ENCODE peak calls at places on chromosome 2, in seven cellular contexts. E is spleen, L is SHP77 treated with DMSO at 0.1 percent for 48 hours, H is AG08396, I is renal cortical epithelial cell, N is skeletal muscle cell, Q is SW 1271. P is an unnamed sample.
A peak's percentile ranks its signal among the peaks of the same experiment; 100 is the strongest.

GRCh38 chr2:11100976-11101375 is 54.3 kb upstream of the SLC66A3 start:
- DNase-seq in E (no peak), L (no peak), H (no peak), I (no peak), N (no peak), Q (no peak), P (no peak)

GRCh38 chr2:30385327-30385726 is 61.7 kb upstream of the LCLAT1 start:
- DNase-seq in E (no peak), L (no peak), H (peak; percentile 60), I (peak; percentile 50), N (no peak), Q (no peak), P (no peak)

GRCh38 chr2:110903548-110903947 is 171.2 kb downstream of the ACOXL start:
- DNase-seq in E (no peak), L (peak; percentile 34), H (no peak), I (no peak), N (no peak), Q (no peak), P (no peak)

GRCh38 chr2:101420623-101421022 is 33.3 kb upstream of the CREG2 start:
- DNase-seq in E (no peak), L (no peak), H (no peak), I (no peak), N (no peak), Q (no peak), P (no peak)

GRCh38 chr2:168694876-168695275 is 107.6 kb upstream of the NOSTRIN start:
- DNase-seq in E (no peak), L (no peak), H (no peak), I (no peak), N (no peak), Q (no peak), P (no peak)

GRCh38 chr2:120894936-120895335 is 159.3 kb downstream of the GLI2 start:
- DNase-seq in E (no peak), L (no peak), H (no peak), I (no peak), N (no peak), Q (no peak), P (no peak)

GRCh38 chr2:158395166-158395565 is 61.4 kb downstream of the CCDC148 start:
- DNase-seq in E (no peak), L (no peak), H (peak; percentile 29), I (peak; percentile 71), N (no peak), Q (no peak), P (no peak)

GRCh38 chr2:141142025-141142424 is 988.8 kb downstream of the LRP1B start:
- DNase-seq in E (no peak), L (no peak), H (no peak), I (no peak), N (no peak), Q (no peak), P (no peak)

GRCh38 chr2:89849731-89850130 is 1158.3 kb downstream of the RPIA start:
- DNase-seq in E (no peak), L (no peak), H (no peak), I (no peak), N (no peak), Q (no peak), P (no peak)

GRCh38 chr2:68316091-68316490 is 3.7 kb downstream of the CNRIP1 start:
- DNase-seq in E (no peak), L (no peak), H (no peak), I (no peak), N (no peak), Q (no peak), P (no peak)

GRCh38 chr2:111990856-111991255 is 64.2 kb upstream of the TMEM87B start:
- DNase-seq in E (no peak), L (no peak), H (no peak), I (peak; percentile 11), N (no peak), Q (no peak), P (no peak)

GRCh38 chr2:239193925-239194687 is 206.7 kb downstream of the HDAC4 start:
- DNase-seq in E (no peak), L (no peak), H (no peak), I (no peak), N (no peak), Q (no peak), P (no peak)

GRCh38 chr2:31999438-31999837 is 11.4 kb downstream of the MEMO1 start:
- DNase-seq in E (no peak), L (no peak), H (no peak), I (no peak), N (no peak), Q (no peak), P (no peak)

GRCh38 chr2:643334-643733 is 33.9 kb downstream of the TMEM18 start:
- DNase-seq in E (no peak), L (no peak), H (no peak), I (no peak), N (no peak), Q (no peak), P (no peak)

GRCh38 chr2:110948027-110948687 is 172.6 kb upstream of the BCL2L11 start:
- DNase-seq in E (no peak), L (no peak), H (no peak), I (peak; percentile 59), N (no peak), Q (no peak), P (no peak)

GRCh38 chr2:84302513-84303412 is 156.3 kb downstream of the SUCLG1 start:
- DNase-seq in E (no peak), L (peak; percentile 26), H (peak; percentile 70), I (peak; percentile 59), N (peak; percentile 1), Q (peak; percentile 6), P (no peak)

GRCh38 chr2:129459881-129460280 is 519.6 kb upstream of the RAB6C start:
- DNase-seq in E (no peak), L (no peak), H (no peak), I (no peak), N (no peak), Q (no peak), P (no peak)

GRCh38 chr2:140473851-140474250 is 1657.0 kb downstream of the LRP1B start:
- DNase-seq in E (no peak), L (no peak), H (no peak), I (peak; percentile 41), N (no peak), Q (no peak), P (no peak)

GRCh38 chr2:205372141-205372540 is 310.2 kb upstream of the NRP2 start:
- DNase-seq in E (no peak), L (no peak), H (no peak), I (peak; percentile 35), N (no peak), Q (no peak), P (no peak)

GRCh38 chr2:219410390-219410789 is 7.8 kb upstream of the DES start:
- DNase-seq in E (no peak), L (no peak), H (no peak), I (no peak), N (no peak), Q (no peak), P (no peak)

GRCh38 chr2:189328451-189329249 is 112.6 kb upstream of the WDR75 start:
- DNase-seq in E (no peak), L (no peak), H (no peak), I (no peak), N (no peak), Q (no peak), P (no peak)

GRCh38 chr2:225668606-225669266 is 269.2 kb downstream of the NYAP2 start:
- DNase-seq in E (no peak), L (peak; percentile 46), H (peak; percentile 43), I (peak; percentile 71), N (no peak), Q (peak; percentile 20), P (no peak)